ENCODE peak calls at places on chromosomes 7 and 10, in four cellular contexts. I is IMR-90, B is trophoblast cell, S is neuronal stem cell. L is an unnamed sample.

GRCh38 chr7:115004121-115004520 is 82.2 kb downstream of the MDFIC start:
- DNase-seq in I (peak; percentile 14), B (peak; percentile 2), S (no peak), L (no peak)

GRCh38 chr10:101841826-101842225 is 1.8 kb downstream of the KCNIP2 start:
- DNase-seq in I (no peak), B (no peak), S (no peak), L (no peak)

GRCh38 chr7:18312482-18312881 is 183.1 kb upstream of the HDAC9 start:
- DNase-seq in I (no peak), B (no peak), S (no peak), L (no peak)

GRCh38 chr7:105256621-105257283 is 132.0 kb downstream of the SRPK2 start:
- DNase-seq in I (no peak), B (no peak), S (no peak), L (no peak)

GRCh38 chr7:148664319-148664718 is 34.4 kb upstream of the CUL1 start:
- DNase-seq in I (peak; percentile 27), B (no peak), S (no peak), L (peak; percentile 6)

GRCh38 chr7:103809229-103809994 is 180.0 kb downstream of the RELN start:
- DNase-seq in I (no peak), B (no peak), S (no peak), L (no peak)

GRCh38 chr7:32957326-32958045 is at the start of gene FKBP9:
- DNase-seq in I (peak; percentile 79), B (peak; percentile 50), S (peak; percentile 70), L (peak; percentile 85)

GRCh38 chr10:105855791-105856190 is 1214.7 kb downstream of the SORCS3 start:
- DNase-seq in I (no peak), B (no peak), S (no peak), L (no peak)

GRCh38 chr7:82534687-82535086 is 91.1 kb upstream of the CACNA2D1 start:
- DNase-seq in I (peak; percentile 70), B (no peak), S (no peak), L (peak; percentile 17)

GRCh38 chr7:155009570-155010157 is 6.7 kb upstream of the PAXIP1 start:
- DNase-seq in I (no peak), B (no peak), S (no peak), L (peak; percentile 11)

GRCh38 chr7:96400518-96400917 is 78.6 kb upstream of the SLC25A13 start:
- DNase-seq in I (peak; percentile 7), B (no peak), S (no peak), L (no peak)

GRCh38 chr7:69598487-69599148 is 343 bp downstream of the AUTS2 start:
- DNase-seq in I (no peak), B (no peak), S (peak; percentile 49), L (no peak)

GRCh38 chr10:94065344-94065743 is 71.6 kb downstream of the PLCE1 start:
- DNase-seq in I (peak; percentile 9), B (no peak), S (no peak), L (no peak)

GRCh38 chr10:43885842-43886241 is 237.2 kb upstream of the ZNF32 start:
- DNase-seq in I (no peak), B (no peak), S (no peak), L (no peak)

GRCh38 chr10:71344154-71344915 is 25.3 kb downstream of the SLC29A3 start:
- DNase-seq in I (no peak), B (no peak), S (no peak), L (no peak)

GRCh38 chr7:9983048-9983447 is 990.6 kb upstream of the PHF14 start:
- DNase-seq in I (no peak), B (no peak), S (no peak), L (no peak)

GRCh38 chr7:42720871-42721835 is 190.7 kb downstream of the C7orf25 start:
- DNase-seq in I (no peak), B (no peak), S (peak; percentile 39), L (peak; percentile 23)

GRCh38 chr7:105496501-105496900 is 25.6 kb downstream of the PUS7 start:
- DNase-seq in I (peak; percentile 71), B (peak; percentile 41), S (no peak), L (peak; percentile 29)

GRCh38 chr7:36430171-36430570 is 40.5 kb downstream of the ANLN start:
- DNase-seq in I (peak; percentile 6), B (no peak), S (no peak), L (no peak)

GRCh38 chr7:94005753-94006152 is 1.6 kb upstream of the BET1 start:
- DNase-seq in I (no peak), B (no peak), S (no peak), L (no peak)

GRCh38 chr7:144671429-144671828 is 164.4 kb downstream of the TPK1 start:
- DNase-seq in I (no peak), B (no peak), S (no peak), L (no peak)

GRCh38 chr10:22429146-22429545 is 83.8 kb downstream of the SPAG6 start:
- DNase-seq in I (no peak), B (no peak), S (no peak), L (peak; percentile 62)

GRCh38 chr10:78406648-78407008 is 373.0 kb downstream of the RPS24 start:
- DNase-seq in I (no peak), B (no peak), S (no peak), L (no peak)
- H3K14ac ChIP-seq in I (no peak overlapping the region), B (no peak overlapping the region), S (no peak overlapping the region), L (no peak overlapping the region)

GRCh38 chr7:128890306-128891109 is 20.0 kb downstream of the KCP start:
- DNase-seq in I (no peak), B (peak; percentile 43), S (no peak), L (no peak)
- H4K8ac ChIP-seq in I (no peak overlapping the region), B (no peak overlapping the region), S (no peak overlapping the region), L (no peak overlapping the region)

GRCh38 chr10:86668297-86669165 is at the start of gene LDB3:
- DNase-seq in I (peak; percentile 73), B (no peak), S (no peak), L (peak; percentile 51)
- H3K9ac ChIP-seq in I (peak within 1 kb of the TSS; percentile 73), B (no peak within 1 kb of the TSS), S (no peak within 1 kb of the TSS), L (no peak within 1 kb of the TSS)

GRCh38 chr7:29255199-29255838 is 60.7 kb downstream of the CHN2 start:
- DNase-seq in I (no peak), B (no peak), S (no peak), L (peak; percentile 47)

GRCh38 chr7:29255839-29256782 is 61.5 kb downstream of the CHN2 start:
- DNase-seq in I (no peak), B (peak; percentile 40), S (no peak), L (peak; percentile 63)

GRCh38 chr7:29253225-29253624 is 58.6 kb downstream of the CHN2 start:
- DNase-seq in I (no peak), B (no peak), S (no peak), L (no peak)

GRCh38 chr7:29258951-29259350 is 64.4 kb downstream of the CHN2 start:
- DNase-seq in I (no peak), B (no peak), S (no peak), L (no peak)

GRCh38 chr7:29254663-29255062 is 60.1 kb downstream of the CHN2 start:
- DNase-seq in I (no peak), B (no peak), S (no peak), L (peak; percentile 23)
- H3K14ac ChIP-seq in I (no peak overlapping the region), B (peak overlapping the region; percentile 38), S (no peak overlapping the region), L (no peak overlapping the region)

GRCh38 chr7:1028775-1029636 is 15.3 kb upstream of the GPR146 start:
- DNase-seq in I (peak; percentile 95), B (peak; percentile 90), S (peak; percentile 49), L (peak; percentile 96)

GRCh38 chr7:1028044-1028770 is 16.1 kb upstream of the GPR146 start:
- DNase-seq in I (peak; percentile 86), B (peak; percentile 95), S (peak; percentile 88), L (peak; percentile 87)

GRCh38 chr7:1026721-1027151 is 17.6 kb upstream of the GPR146 start:
- DNase-seq in I (no peak), B (no peak), S (no peak), L (no peak)

GRCh38 chr7:1025747-1026581 is 18.4 kb upstream of the GPR146 start:
- DNase-seq in I (no peak), B (no peak), S (no peak), L (no peak)

GRCh38 chr7:1027285-1028043 is 16.9 kb upstream of the GPR146 start:
- DNase-seq in I (peak; percentile 42), B (peak; percentile 29), S (no peak), L (peak; percentile 56)
- H4K8ac ChIP-seq in I (no peak overlapping the region), B (peak overlapping the region; percentile 80), S (no peak overlapping the region), L (no peak overlapping the region)

GRCh38 chr10:61757525-61758397 is 95.0 kb downstream of the CABCOCO1 start:
- DNase-seq in I (peak; percentile 73), B (no peak), S (no peak), L (peak; percentile 85)
- H3K9ac ChIP-seq in I (no peak overlapping the region), B (no peak overlapping the region), S (no peak overlapping the region), L (peak overlapping the region; percentile 8)

L was measured in mesenchymal stem cell.